ENCODE peak calls at places on chromosomes 16 and 17, in ten cellular contexts. One of them, this sample, is unnamed.

GRCh38 chr16:53545433-53545832 is 42.4 kb upstream of the AKTIP start:
- DNase-seq in mesothelial cell of epicardium: no peak
- DNase-seq in left ventricle myocardium inferior: no peak
- DNase-seq in GM12865: no peak
- DNase-seq in AG10803: no peak
- DNase-seq in Caco-2: no peak
- DNase-seq in H9: no peak
- DNase-seq in coronary artery: no peak
- DNase-seq in SK-N-SH: no peak
- DNase-seq in lung: no peak
- DNase-seq in this sample: no peak

GRCh38 chr16:11409398-11409797 is 64.1 kb downstream of the RMI2 start:
- DNase-seq in Caco-2: no peak
- DNase-seq in lung: no peak
- DNase-seq in coronary artery: no peak
- DNase-seq in GM12865: no peak
- DNase-seq in H9: no peak
- DNase-seq in AG10803: peak
- DNase-seq in left ventricle myocardium inferior: no peak
- DNase-seq in SK-N-SH: no peak
- DNase-seq in mesothelial cell of epicardium: no peak
- DNase-seq in this sample: no peak

GRCh38 chr17:6627019-6627418 is 13.5 kb downstream of the KIAA0753 start:
- DNase-seq in mesothelial cell of epicardium: no peak
- DNase-seq in Caco-2: no peak
- DNase-seq in H9: no peak
- DNase-seq in lung: no peak
- DNase-seq in AG10803: peak
- DNase-seq in GM12865: no peak
- DNase-seq in SK-N-SH: no peak
- DNase-seq in coronary artery: no peak
- DNase-seq in left ventricle myocardium inferior: no peak
- DNase-seq in this sample: no peak

GRCh38 chr16:13036600-13036999 is 135.2 kb downstream of the SHISA9 start:
- DNase-seq in AG10803: peak
- DNase-seq in mesothelial cell of epicardium: peak
- DNase-seq in SK-N-SH: no peak
- DNase-seq in GM12865: peak
- DNase-seq in lung: no peak
- DNase-seq in Caco-2: peak
- DNase-seq in H9: peak
- DNase-seq in left ventricle myocardium inferior: peak
- DNase-seq in coronary artery: no peak
- DNase-seq in this sample: peak

GRCh38 chr17:38451840-38452529 is 23.7 kb downstream of the ARHGAP23 start:
- DNase-seq in H9: peak
- DNase-seq in lung: no peak
- DNase-seq in mesothelial cell of epicardium: peak
- DNase-seq in coronary artery: no peak
- DNase-seq in GM12865: no peak
- DNase-seq in SK-N-SH: no peak
- DNase-seq in Caco-2: no peak
- DNase-seq in AG10803: peak
- DNase-seq in left ventricle myocardium inferior: no peak
- DNase-seq in this sample: peak

GRCh38 chr17:49583226-49583625 is 7.6 kb downstream of the NXPH3 start:
- DNase-seq in lung: no peak
- DNase-seq in left ventricle myocardium inferior: no peak
- DNase-seq in H9: no peak
- DNase-seq in SK-N-SH: peak
- DNase-seq in mesothelial cell of epicardium: no peak
- DNase-seq in coronary artery: no peak
- DNase-seq in Caco-2: no peak
- DNase-seq in GM12865: no peak
- DNase-seq in AG10803: no peak
- DNase-seq in this sample: no peak

GRCh38 chr17:57109393-57110151 is 24.5 kb downstream of the AKAP1 start:
- DNase-seq in AG10803: no peak
- DNase-seq in GM12865: no peak
- DNase-seq in left ventricle myocardium inferior: peak
- DNase-seq in Caco-2: peak
- DNase-seq in mesothelial cell of epicardium: no peak
- DNase-seq in lung: no peak
- DNase-seq in H9: peak
- DNase-seq in coronary artery: no peak
- DNase-seq in SK-N-SH: no peak
- DNase-seq in this sample: peak

GRCh38 chr17:3665834-3666233 is 2.5 kb downstream of the TAX1BP3 start:
- DNase-seq in SK-N-SH: no peak
- DNase-seq in coronary artery: no peak
- DNase-seq in left ventricle myocardium inferior: peak
- DNase-seq in AG10803: no peak
- DNase-seq in GM12865: no peak
- DNase-seq in Caco-2: no peak
- DNase-seq in lung: no peak
- DNase-seq in H9: no peak
- DNase-seq in mesothelial cell of epicardium: no peak
- DNase-seq in this sample: no peak

GRCh38 chr17:59631221-59631720 is 11.6 kb downstream of the CLTC start:
- DNase-seq in SK-N-SH: no peak
- DNase-seq in H9: no peak
- DNase-seq in Caco-2: no peak
- DNase-seq in coronary artery: no peak
- DNase-seq in GM12865: no peak
- DNase-seq in mesothelial cell of epicardium: no peak
- DNase-seq in lung: no peak
- DNase-seq in AG10803: no peak
- DNase-seq in left ventricle myocardium inferior: no peak
- DNase-seq in this sample: no peak

GRCh38 chr17:59623151-59623550 is 3.5 kb downstream of the CLTC start:
- DNase-seq in H9: no peak
- DNase-seq in AG10803: no peak
- DNase-seq in left ventricle myocardium inferior: no peak
- DNase-seq in coronary artery: no peak
- DNase-seq in Caco-2: no peak
- DNase-seq in lung: no peak
- DNase-seq in GM12865: no peak
- DNase-seq in SK-N-SH: no peak
- DNase-seq in mesothelial cell of epicardium: no peak
- DNase-seq in this sample: no peak

GRCh38 chr17:59627269-59627668 is 7.6 kb downstream of the CLTC start:
- DNase-seq in coronary artery: no peak
- DNase-seq in GM12865: no peak
- DNase-seq in left ventricle myocardium inferior: no peak
- DNase-seq in mesothelial cell of epicardium: no peak
- DNase-seq in H9: no peak
- DNase-seq in AG10803: peak
- DNase-seq in SK-N-SH: no peak
- DNase-seq in lung: no peak
- DNase-seq in Caco-2: no peak
- DNase-seq in this sample: no peak

GRCh38 chr17:59626756-59627155 is 7.1 kb downstream of the CLTC start:
- DNase-seq in SK-N-SH: no peak
- DNase-seq in AG10803: no peak
- DNase-seq in Caco-2: no peak
- DNase-seq in left ventricle myocardium inferior: no peak
- DNase-seq in mesothelial cell of epicardium: no peak
- DNase-seq in GM12865: no peak
- DNase-seq in coronary artery: no peak
- DNase-seq in lung: no peak
- DNase-seq in H9: no peak
- DNase-seq in this sample: no peak

GRCh38 chr17:59627770-59628171 is 8.1 kb downstream of the CLTC start:
- DNase-seq in Caco-2: no peak
- DNase-seq in AG10803: no peak
- DNase-seq in lung: no peak
- DNase-seq in GM12865: peak
- DNase-seq in H9: no peak
- DNase-seq in SK-N-SH: no peak
- DNase-seq in left ventricle myocardium inferior: no peak
- DNase-seq in coronary artery: no peak
- DNase-seq in mesothelial cell of epicardium: no peak
- DNase-seq in this sample: no peak
- TF ChIP-seq CTCF in Caco-2: no peak
- TF ChIP-seq CTCF in AG10803: no peak
- TF ChIP-seq CTCF in lung: no peak
- TF ChIP-seq CTCF in GM12865: no peak
- TF ChIP-seq CTCF in H9: no peak
- TF ChIP-seq CTCF in SK-N-SH: no peak
- TF ChIP-seq CTCF in left ventricle myocardium inferior: no peak
- TF ChIP-seq CTCF in coronary artery: no peak
- TF ChIP-seq CTCF in mesothelial cell of epicardium: no peak
- TF ChIP-seq CTCF in this sample: no peak

DNA sequence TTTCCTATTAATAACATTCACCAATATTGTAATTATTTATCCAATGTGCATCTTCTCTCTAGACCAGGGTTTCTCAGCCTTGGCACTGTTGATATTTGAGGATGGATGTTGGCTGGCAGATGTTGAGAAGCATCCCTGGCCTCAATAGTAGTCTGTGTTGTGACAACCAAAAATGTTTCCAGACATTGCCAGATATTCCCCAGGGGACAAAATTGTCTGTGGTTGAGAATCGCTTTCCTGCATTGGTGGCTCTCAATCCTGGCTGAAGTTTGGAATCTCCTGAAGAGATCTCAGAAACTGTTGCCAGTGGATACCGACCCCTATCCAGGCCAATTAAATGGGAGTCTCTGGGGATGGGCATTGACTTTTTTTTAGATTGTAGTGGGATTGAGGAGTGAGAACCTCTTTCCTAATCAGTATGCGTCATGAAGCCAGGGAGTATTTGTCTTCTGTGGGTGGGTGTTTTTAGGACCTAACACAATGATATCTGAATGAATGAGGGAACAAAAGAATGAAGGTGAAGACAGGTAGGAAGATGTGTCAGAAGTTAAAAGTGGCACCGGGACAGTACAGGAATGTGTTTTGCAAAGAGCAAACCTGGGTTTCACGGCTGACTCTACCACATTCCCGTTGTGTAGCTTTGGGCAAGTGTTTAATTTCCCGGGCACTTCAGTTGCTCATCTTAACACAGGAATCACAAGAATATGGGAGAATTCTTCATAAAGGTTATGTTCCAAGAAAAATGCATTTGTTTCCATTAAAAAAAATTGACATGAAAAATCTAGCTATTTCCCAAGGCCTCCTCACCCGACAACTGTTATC is 24.3 kb downstream of the HSD17B2 start:
- DNase-seq in mesothelial cell of epicardium: no peak
- DNase-seq in GM12865: no peak
- DNase-seq in left ventricle myocardium inferior: no peak
- DNase-seq in AG10803: peak
- DNase-seq in lung: no peak
- DNase-seq in coronary artery: no peak
- DNase-seq in Caco-2: peak
- DNase-seq in SK-N-SH: no peak
- DNase-seq in H9: no peak
- DNase-seq in this sample: no peak
- TF ChIP-seq CTCF in mesothelial cell of epicardium: no peak
- TF ChIP-seq CTCF in GM12865: no peak
- TF ChIP-seq CTCF in left ventricle myocardium inferior: no peak
- TF ChIP-seq CTCF in AG10803: no peak
- TF ChIP-seq CTCF in lung: no peak
- TF ChIP-seq CTCF in coronary artery: no peak
- TF ChIP-seq CTCF in Caco-2: no peak
- TF ChIP-seq CTCF in SK-N-SH: no peak
- TF ChIP-seq CTCF in H9: no peak
- TF ChIP-seq CTCF in this sample: no peak

GRCh38 chr16:7653746-7654145 is 321.1 kb downstream of the RBFOX1 start:
- DNase-seq in SK-N-SH: no peak
- DNase-seq in left ventricle myocardium inferior: no peak
- DNase-seq in H9: no peak
- DNase-seq in GM12865: no peak
- DNase-seq in mesothelial cell of epicardium: no peak
- DNase-seq in lung: no peak
- DNase-seq in coronary artery: no peak
- DNase-seq in AG10803: no peak
- DNase-seq in Caco-2: no peak
- DNase-seq in this sample: no peak
- TF ChIP-seq CTCF in SK-N-SH: no peak
- TF ChIP-seq CTCF in left ventricle myocardium inferior: no peak
- TF ChIP-seq CTCF in H9: no peak
- TF ChIP-seq CTCF in GM12865: no peak
- TF ChIP-seq CTCF in mesothelial cell of epicardium: no peak
- TF ChIP-seq CTCF in lung: no peak
- TF ChIP-seq CTCF in coronary artery: no peak
- TF ChIP-seq CTCF in AG10803: no peak
- TF ChIP-seq CTCF in Caco-2: no peak
- TF ChIP-seq CTCF in this sample: no peak

GRCh38 chr17:41649923-41650519 is 25.6 kb upstream of the KRT17 start:
- DNase-seq in SK-N-SH: no peak
- DNase-seq in AG10803: no peak
- DNase-seq in mesothelial cell of epicardium: no peak
- DNase-seq in Caco-2: no peak
- DNase-seq in left ventricle myocardium inferior: no peak
- DNase-seq in lung: no peak
- DNase-seq in GM12865: no peak
- DNase-seq in coronary artery: no peak
- DNase-seq in H9: no peak
- DNase-seq in this sample: no peak

GRCh38 chr17:41647038-41647813 is 22.9 kb upstream of the KRT17 start:
- DNase-seq in SK-N-SH: no peak
- DNase-seq in coronary artery: no peak
- DNase-seq in mesothelial cell of epicardium: no peak
- DNase-seq in left ventricle myocardium inferior: no peak
- DNase-seq in AG10803: no peak
- DNase-seq in Caco-2: no peak
- DNase-seq in H9: no peak
- DNase-seq in GM12865: no peak
- DNase-seq in lung: no peak
- DNase-seq in this sample: no peak

GRCh38 chr17:41647940-41648410 is 23.6 kb upstream of the KRT17 start:
- DNase-seq in H9: peak
- DNase-seq in AG10803: peak
- DNase-seq in SK-N-SH: peak
- DNase-seq in left ventricle myocardium inferior: peak
- DNase-seq in lung: peak
- DNase-seq in coronary artery: peak
- DNase-seq in GM12865: peak
- DNase-seq in Caco-2: peak
- DNase-seq in mesothelial cell of epicardium: peak
- DNase-seq in this sample: peak

GRCh38 chr17:41650794-41651624 is 26.6 kb upstream of the KRT17 start:
- DNase-seq in GM12865: no peak
- DNase-seq in left ventricle myocardium inferior: no peak
- DNase-seq in mesothelial cell of epicardium: no peak
- DNase-seq in H9: no peak
- DNase-seq in SK-N-SH: no peak
- DNase-seq in Caco-2: no peak
- DNase-seq in lung: no peak
- DNase-seq in AG10803: no peak
- DNase-seq in coronary artery: no peak
- DNase-seq in this sample: no peak

DNA sequence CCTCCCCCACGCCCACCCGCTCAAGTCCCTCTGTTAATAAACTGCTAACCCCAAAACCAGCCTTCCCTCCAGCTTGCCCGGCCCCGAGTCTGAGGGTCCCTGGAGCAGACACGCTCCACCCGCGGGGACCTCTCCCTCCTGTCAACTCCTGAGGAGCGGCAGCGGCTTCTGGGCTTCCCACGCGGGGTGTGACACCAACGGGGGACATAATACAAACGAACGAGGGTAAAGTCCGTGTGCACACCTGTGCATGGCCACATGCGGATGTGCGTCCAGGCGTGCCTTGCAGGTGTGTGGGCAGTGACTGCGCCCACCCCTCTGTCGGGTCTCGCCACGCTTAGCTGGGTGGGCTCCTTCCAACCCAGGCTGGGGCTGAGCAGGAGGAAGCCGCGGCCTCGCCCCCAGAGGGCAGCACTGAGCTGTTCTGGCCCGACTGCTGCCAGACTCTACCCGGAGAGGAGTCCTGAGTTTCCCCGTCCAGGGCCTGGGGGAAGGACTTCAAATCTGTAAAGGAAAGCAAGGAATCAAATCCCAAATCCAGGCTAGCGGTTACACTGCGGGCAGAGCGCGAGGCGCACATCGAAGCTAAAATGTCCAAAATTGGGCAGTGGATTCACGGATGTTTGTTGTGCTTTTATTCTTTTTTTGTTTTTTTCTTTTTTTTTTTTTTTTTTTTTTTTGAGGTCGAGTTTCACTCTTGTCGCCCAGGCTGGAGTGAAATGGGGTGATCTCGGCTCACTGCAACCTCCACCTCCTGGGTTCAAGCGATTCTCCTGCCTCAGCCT is 24.2 kb upstream of the KRT17 start:
- DNase-seq in mesothelial cell of epicardium: peak
- DNase-seq in H9: peak
- DNase-seq in Caco-2: peak
- DNase-seq in SK-N-SH: peak
- DNase-seq in AG10803: peak
- DNase-seq in GM12865: peak
- DNase-seq in coronary artery: peak
- DNase-seq in lung: peak
- DNase-seq in left ventricle myocardium inferior: peak
- DNase-seq in this sample: peak
- TF ChIP-seq CTCF in mesothelial cell of epicardium: peak
- TF ChIP-seq CTCF in H9: peak
- TF ChIP-seq CTCF in Caco-2: peak
- TF ChIP-seq CTCF in SK-N-SH: peak
- TF ChIP-seq CTCF in AG10803: peak
- TF ChIP-seq CTCF in GM12865: peak
- TF ChIP-seq CTCF in coronary artery: peak
- TF ChIP-seq CTCF in lung: peak
- TF ChIP-seq CTCF in left ventricle myocardium inferior: peak
- TF ChIP-seq CTCF in this sample: peak

This sample was measured in heart right ventricle.